ENCODE peak calls at places on chromosomes 2 and 18, in six cellular contexts. B is H1, Q is body of pancreas, X is IMR-90, J is tibial nerve, M is breast epithelium. N is an unnamed sample.
A peak's percentile ranks its signal among the peaks of the same experiment; 100 is the strongest.

GRCh38 chr2:218074031-218074430 is 5.0 kb downstream of the RUFY4 start:
- DNase-seq in B (peak; percentile 86), Q (peak; percentile 41), X (peak; percentile 7), J (no peak), M (no peak), N (no peak)

GRCh38 chr2:102114290-102114721 is 28.2 kb upstream of the IL1R1 start:
- DNase-seq in B (no peak), Q (no peak), X (peak; percentile 94), J (no peak), M (no peak), N (no peak)

GRCh38 chr2:99477054-99477453 is 12.8 kb downstream of the REV1 start:
- DNase-seq in B (no peak), Q (no peak), X (no peak), J (no peak), M (no peak), N (no peak)

GRCh38 chr2:207546822-207547221 is 17.1 kb downstream of the CREB1 start:
- DNase-seq in B (no peak), Q (no peak), X (no peak), J (no peak), M (no peak), N (no peak)

GRCh38 chr18:11826836-11827235 is 24.4 kb upstream of the CHMP1B start:
- DNase-seq in B (no peak), Q (no peak), X (no peak), J (no peak), M (no peak), N (no peak)

GRCh38 chr2:230321031-230321430 is 6.0 kb upstream of the SP140L start:
- DNase-seq in B (no peak), Q (no peak), X (no peak), J (no peak), M (no peak), N (no peak)

GRCh38 chr18:31555971-31556747 is 35.5 kb upstream of the TTR start:
- DNase-seq in B (no peak), Q (peak; percentile 55), X (peak; percentile 70), J (no peak), M (no peak), N (peak; percentile 62)

GRCh38 chr2:101617188-101617587 is 80.3 kb upstream of the MAP4K4 start:
- DNase-seq in B (no peak), Q (no peak), X (peak; percentile 89), J (no peak), M (no peak), N (no peak)

GRCh38 chr18:11500153-11501122 is 109.0 kb upstream of the SLC35G4 start:
- DNase-seq in B (no peak), Q (peak; percentile 28), X (peak; percentile 98), J (peak; percentile 21), M (no peak), N (no peak)

GRCh38 chr18:80254971-80255500 is 7.7 kb upstream of the PARD6G start:
- DNase-seq in B (no peak), Q (no peak), X (no peak), J (no peak), M (no peak), N (peak; percentile 7)

GRCh38 chr2:188786368-188786781 is 187.8 kb upstream of the COL3A1 start:
- DNase-seq in B (no peak), Q (no peak), X (peak; percentile 79), J (no peak), M (no peak), N (no peak)

GRCh38 chr2:240585101-240585500 is 1.4 kb upstream of the CAPN10 start:
- DNase-seq in B (no peak), Q (peak; percentile 8), X (no peak), J (no peak), M (no peak), N (no peak)

GRCh38 chr2:166419616-166419934 is 43.8 kb upstream of the SCN9A start:
- DNase-seq in B (no peak), Q (no peak), X (peak; percentile 70), J (no peak), M (no peak), N (no peak)

GRCh38 chr2:216545359-216545758 is 46.7 kb downstream of the RPL37A start:
- DNase-seq in B (no peak), Q (no peak), X (peak; percentile 43), J (no peak), M (no peak), N (no peak)

GRCh38 chr2:39174022-39174421 is 53.2 kb upstream of the SOS1 start:
- DNase-seq in B (no peak), Q (no peak), X (no peak), J (no peak), M (no peak), N (no peak)

GRCh38 chr18:43935051-43935412 is 657.7 kb upstream of the SYT4 start:
- DNase-seq in B (no peak), Q (no peak), X (peak; percentile 74), J (no peak), M (no peak), N (no peak)

GRCh38 chr2:8535821-8536685 is 145.8 kb upstream of the ID2 start:
- DNase-seq in B (no peak), Q (peak; percentile 10), X (no peak), J (no peak), M (no peak), N (no peak)

GRCh38 chr2:62330959-62331358 is 135.0 kb downstream of the B3GNT2 start:
- DNase-seq in B (no peak), Q (no peak), X (no peak), J (no peak), M (no peak), N (no peak)

GRCh38 chr2:47904903-47905453 is 1.3 kb downstream of the FBXO11 start:
- DNase-seq in B (peak; percentile 59), Q (peak; percentile 43), X (no peak), J (peak; percentile 19), M (no peak), N (peak; percentile 58)

GRCh38 chr18:48929951-48930713 is 20.6 kb downstream of the SMAD7 start:
- DNase-seq in B (no peak), Q (peak; percentile 86), X (peak; percentile 81), J (no peak), M (no peak), N (peak; percentile 58)
- TF ChIP-seq POLR2A in B (no peak), Q (no peak), X (peak; percentile 14), J (no peak), M (no peak), N (no peak)

DNA sequence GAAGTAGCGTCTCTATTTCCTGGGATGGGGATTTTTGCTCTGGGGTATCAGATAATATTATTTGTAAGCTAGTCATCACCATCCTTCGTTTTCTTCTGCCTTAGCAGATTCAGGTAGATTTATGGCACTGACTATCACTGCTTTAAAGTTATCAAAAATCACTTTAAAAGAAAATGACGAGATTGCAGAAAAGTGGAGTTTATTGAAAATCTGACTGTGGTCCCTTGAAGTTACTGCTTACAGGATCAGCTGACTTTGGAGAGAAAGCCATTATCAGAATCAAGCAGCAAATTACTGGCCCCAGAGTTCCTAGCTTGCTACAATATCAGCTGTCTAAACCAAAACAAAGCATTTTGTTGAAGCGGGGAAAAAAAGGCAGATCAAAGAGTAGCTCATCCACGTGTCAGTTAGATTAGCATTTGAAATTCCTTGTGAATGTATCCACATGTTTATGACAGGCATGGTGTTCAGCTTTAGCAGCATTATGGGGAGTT is 18.5 kb downstream of the MBP start:
- DNase-seq in B (no peak), Q (no peak), X (no peak), J (no peak), M (no peak), N (no peak)
- TF ChIP-seq CTCF in B (no peak), Q (no peak), X (no peak), J (no peak), M (no peak), N (no peak)

GRCh38 chr2:147030966-147031760 is 813.7 kb upstream of the ACVR2A start:
- DNase-seq in B (no peak), Q (no peak), X (peak; percentile 54), J (no peak), M (no peak), N (no peak)
- H3K27ac ChIP-seq in B (no peak overlapping the region), Q (no peak overlapping the region), X (no peak overlapping the region), J (no peak overlapping the region), M (no peak overlapping the region), N (no peak overlapping the region)

DNA sequence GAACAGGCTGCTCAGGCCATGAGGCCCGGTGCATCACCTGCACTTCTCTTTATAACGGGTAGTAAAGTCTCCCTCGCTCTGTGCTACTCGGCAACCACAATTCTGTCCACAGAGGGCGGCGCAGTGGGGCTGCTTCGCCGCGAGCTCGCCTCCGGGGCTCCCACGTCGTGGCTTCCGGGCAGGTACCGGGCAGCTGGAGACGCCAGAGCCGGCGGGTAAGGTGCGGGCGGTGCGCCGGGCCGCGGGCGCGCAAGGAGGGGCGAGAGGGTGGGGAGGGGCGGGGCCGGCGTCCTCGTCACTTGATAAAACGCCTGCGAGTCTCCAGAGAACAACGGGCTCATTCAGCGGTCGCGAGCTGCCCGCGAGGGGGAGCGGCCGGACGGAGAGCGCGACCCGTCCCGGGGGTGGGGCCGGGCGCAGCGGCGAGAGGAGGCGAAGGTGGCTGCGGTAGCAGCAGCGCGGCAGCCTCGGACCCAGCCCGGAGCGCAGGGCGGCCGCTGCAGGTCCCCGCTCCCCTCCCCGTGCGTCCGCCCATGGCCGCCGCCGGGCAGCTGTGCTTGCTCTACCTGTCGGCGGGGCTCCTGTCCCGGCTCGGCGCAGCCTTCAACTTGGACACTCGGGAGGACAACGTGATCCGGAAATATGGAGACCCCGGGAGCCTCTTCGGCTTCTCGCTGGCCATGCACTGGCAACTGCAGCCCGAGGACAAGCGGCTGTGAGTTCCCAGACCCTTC is at the start of gene ITGA6:
- DNase-seq in B (peak; percentile 82), Q (peak; percentile 91), X (peak; percentile 52), J (peak; percentile 41), M (peak; percentile 62), N (peak; percentile 89)
- TF ChIP-seq POLR2A in B (peak; percentile 83), Q (peak; percentile 97), X (peak; percentile 37), J (peak; percentile 70), M (no peak), N (no peak)

DNA sequence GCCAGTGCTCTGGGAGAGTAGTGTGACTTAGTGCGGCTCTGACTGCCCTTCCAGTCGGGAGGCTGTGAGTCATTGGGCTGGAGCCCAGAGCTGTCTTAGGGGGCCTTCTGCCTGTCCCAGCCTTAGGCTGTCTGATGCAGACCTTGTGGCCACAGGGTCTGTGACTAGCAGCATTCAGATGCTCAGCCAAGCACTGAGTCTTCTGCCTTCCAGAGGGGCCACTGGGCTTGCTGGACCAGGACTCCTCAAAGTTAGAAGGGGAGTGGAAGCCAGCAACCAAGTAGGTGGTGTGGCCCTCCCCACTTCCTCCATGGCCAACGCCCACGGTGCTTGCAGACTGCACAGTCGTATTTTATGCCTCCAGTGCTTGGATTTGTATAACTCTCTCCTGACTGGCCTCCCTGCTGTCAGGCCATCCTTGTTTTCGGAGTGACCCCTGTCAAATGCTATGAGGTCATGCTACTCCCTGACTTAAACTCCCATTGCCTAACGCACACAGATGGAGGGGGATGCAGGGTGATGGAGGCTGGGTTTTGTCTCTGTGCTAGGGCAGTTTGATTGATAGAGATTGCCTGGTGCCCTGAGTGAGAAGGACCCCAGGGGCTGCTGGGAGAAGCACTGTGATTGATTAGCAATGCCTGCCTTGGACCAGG is 36.0 kb downstream of the GLI2 start:
- DNase-seq in B (no peak), Q (peak; percentile 28), X (peak; percentile 95), J (no peak), M (no peak), N (peak; percentile 49)
- TF ChIP-seq CTCF in B (no peak), Q (no peak), X (no peak), J (no peak), M (no peak), N (no peak)

GRCh38 chr18:47901624-47902362 is 28.7 kb downstream of the SMAD2 start:
- DNase-seq in B (no peak), Q (no peak), X (no peak), J (no peak), M (no peak), N (no peak)
- H3K27ac ChIP-seq in B (no peak overlapping the region), Q (no peak overlapping the region), X (no peak overlapping the region), J (no peak overlapping the region), M (no peak overlapping the region), N (no peak overlapping the region)

N was measured in testis.